ENCODE peak calls at places on chromosome 14, in ten cellular contexts. B is brain microvascular endothelial cell, S is Panc1, A is SK-N-SH, Q is DND-41, T is PC-9, J is cardiac fibroblast, Z is MCF 10A, M is A549, K is dorsolateral prefrontal cortex. V is an unnamed sample.

GRCh38 chr14:36515896-36516718 is 3.9 kb downstream of the NKX2-1 start:
- DNase-seq in B (no peak), S (no peak), A (peak), Q (no peak), T (no peak), J (no peak), Z (no peak), M (no peak), K (no peak), V (no peak)

GRCh38 chr14:97713023-97713422 is 915.8 kb downstream of the VRK1 start:
- DNase-seq in B (no peak), S (peak), A (no peak), Q (no peak), T (no peak), J (no peak), Z (peak), M (no peak), K (no peak), V (peak)

GRCh38 chr14:22040781-22041125 is 367.1 kb upstream of the OR4E1 start:
- DNase-seq in B (no peak), S (no peak), A (no peak), Q (no peak), T (no peak), J (no peak), Z (no peak), M (no peak), K (no peak), V (no peak)

GRCh38 chr14:30957813-30958370 is 67.6 kb upstream of the AP4S1 start:
- DNase-seq in B (no peak), S (no peak), A (no peak), Q (no peak), T (no peak), J (no peak), Z (no peak), M (no peak), K (no peak), V (no peak)

GRCh38 chr14:26218858-26219257 is 379.0 kb downstream of the NOVA1 start:
- DNase-seq in B (no peak), S (no peak), A (no peak), Q (no peak), T (no peak), J (no peak), Z (no peak), M (no peak), K (no peak), V (no peak)

GRCh38 chr14:105878554-105878953 is 352.2 kb downstream of the TMEM121 start:
- DNase-seq in B (no peak), S (no peak), A (no peak), Q (no peak), T (no peak), J (no peak), Z (no peak), M (no peak), K (no peak), V (no peak)

GRCh38 chr14:89303452-89304435 is 113.3 kb downstream of the FOXN3 start:
- DNase-seq in B (peak), S (no peak), A (no peak), Q (no peak), T (no peak), J (peak), Z (peak), M (no peak), K (no peak), V (peak)

GRCh38 chr14:103110681-103111296 is 12.5 kb upstream of the TNFAIP2 start:
- DNase-seq in B (no peak), S (no peak), A (no peak), Q (no peak), T (peak), J (peak), Z (no peak), M (no peak), K (no peak), V (no peak)

GRCh38 chr14:59189281-59189821 is 884 bp downstream of the DAAM1 start:
- DNase-seq in B (peak), S (no peak), A (peak), Q (peak), T (no peak), J (peak), Z (peak), M (peak), K (peak), V (peak)

GRCh38 chr14:90263748-90264449 is 7.5 kb downstream of the PSMC1 start:
- DNase-seq in B (no peak), S (no peak), A (no peak), Q (no peak), T (no peak), J (no peak), Z (no peak), M (no peak), K (no peak), V (no peak)

GRCh38 chr14:22558221-22558913 is 30.7 kb downstream of the DAD1 start:
- DNase-seq in B (no peak), S (no peak), A (no peak), Q (no peak), T (no peak), J (no peak), Z (no peak), M (no peak), K (no peak), V (no peak)

GRCh38 chr14:73461478-73462077 is 3.2 kb upstream of the NUMB start:
- DNase-seq in B (no peak), S (no peak), A (no peak), Q (no peak), T (no peak), J (no peak), Z (no peak), M (no peak), K (no peak), V (no peak)

GRCh38 chr14:67428501-67429031 is 16.6 kb upstream of the PLEK2 start:
- DNase-seq in B (peak), S (no peak), A (no peak), Q (no peak), T (peak), J (peak), Z (peak), M (no peak), K (no peak), V (peak)

GRCh38 chr14:81767266-81767987 is 233.8 kb upstream of the SEL1L start:
- DNase-seq in B (no peak), S (no peak), A (no peak), Q (no peak), T (no peak), J (no peak), Z (no peak), M (no peak), K (no peak), V (no peak)

GRCh38 chr14:53509227-53509822 is 356.2 kb upstream of the DDHD1 start:
- DNase-seq in B (no peak), S (no peak), A (no peak), Q (peak), T (no peak), J (no peak), Z (peak), M (no peak), K (no peak), V (peak)

GRCh38 chr14:30020271-30020670 is 92.6 kb upstream of the PRKD1 start:
- DNase-seq in B (no peak), S (no peak), A (no peak), Q (no peak), T (no peak), J (no peak), Z (no peak), M (no peak), K (no peak), V (no peak)

GRCh38 chr14:89445252-89445973 is 28.4 kb upstream of the FOXN3 start:
- DNase-seq in B (no peak), S (no peak), A (no peak), Q (peak), T (no peak), J (no peak), Z (no peak), M (no peak), K (no peak), V (no peak)

GRCh38 chr14:73503648-73504047 is 12.9 kb downstream of the RIOX1 start:
- DNase-seq in B (peak), S (no peak), A (no peak), Q (no peak), T (no peak), J (no peak), Z (no peak), M (no peak), K (no peak), V (no peak)

GRCh38 chr14:80959448-80960006 is 4.1 kb downstream of the TSHR start:
- DNase-seq in B (no peak), S (no peak), A (no peak), Q (peak), T (no peak), J (no peak), Z (no peak), M (no peak), K (no peak), V (no peak)

GRCh38 chr14:91929700-91930099 is 17.8 kb downstream of the FBLN5 start:
- DNase-seq in B (no peak), S (no peak), A (no peak), Q (no peak), T (no peak), J (peak), Z (no peak), M (no peak), K (no peak), V (peak)

GRCh38 chr14:67240168-67240932 is 885 bp upstream of the PALS1 start:
- DNase-seq in B (peak), S (no peak), A (peak), Q (peak), T (peak), J (peak), Z (peak), M (peak), K (peak), V (peak)

GRCh38 chr14:101004954-101005353 is 101.4 kb upstream of the RTL1 start:
- DNase-seq in B (no peak), S (no peak), A (no peak), Q (no peak), T (no peak), J (peak), Z (no peak), M (no peak), K (no peak), V (no peak)

GRCh38 chr14:39722547-39723273 is 290.5 kb upstream of the FBXO33 start:
- DNase-seq in B (no peak), S (no peak), A (no peak), Q (no peak), T (no peak), J (no peak), Z (no peak), M (no peak), K (no peak), V (no peak)

GRCh38 chr14:82621881-82622450 is 1088.3 kb upstream of the SEL1L start:
- DNase-seq in B (no peak), S (no peak), A (peak), Q (no peak), T (no peak), J (no peak), Z (no peak), M (no peak), K (no peak), V (no peak)

GRCh38 chr14:33596211-33597080 is 354.4 kb downstream of the EGLN3 start:
- DNase-seq in B (no peak), S (no peak), A (peak), Q (no peak), T (no peak), J (no peak), Z (no peak), M (no peak), K (no peak), V (no peak)

DNA sequence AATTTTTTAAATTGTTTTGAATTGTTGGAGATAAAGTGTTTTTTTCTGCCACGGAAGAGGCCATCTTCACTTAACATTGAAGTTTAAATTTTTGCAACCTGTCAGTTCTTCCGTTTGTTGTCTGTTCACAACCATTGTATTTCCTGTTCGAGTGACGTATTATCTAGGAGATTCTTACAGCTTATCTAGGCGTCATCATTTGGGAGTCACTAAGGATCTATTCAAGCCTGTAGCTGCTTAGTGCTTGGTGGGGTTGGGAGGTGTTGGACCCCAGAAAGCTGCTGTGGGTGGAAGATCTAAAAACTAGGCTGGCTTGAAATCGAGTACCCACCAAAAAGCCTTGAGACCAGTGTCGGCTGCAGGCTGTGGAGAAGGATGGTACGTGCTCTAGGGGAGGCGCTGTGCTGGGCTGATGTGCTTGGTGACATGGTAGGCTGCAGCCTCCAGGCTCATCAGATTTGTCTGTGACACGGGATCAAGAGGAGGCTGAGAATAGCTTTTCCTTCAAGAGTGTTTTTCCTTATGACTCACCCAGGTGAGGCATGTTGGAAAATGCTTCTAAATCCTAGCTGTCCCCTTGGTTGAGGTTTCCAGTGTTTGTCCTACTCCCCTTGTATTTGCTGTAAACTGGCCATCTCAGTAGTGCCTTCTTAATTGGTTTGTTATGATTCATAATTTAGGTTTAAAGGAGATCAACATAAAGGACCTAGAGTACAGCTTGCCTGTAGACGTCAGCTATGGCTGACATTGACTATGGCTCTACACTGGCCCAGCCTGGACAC is 57.8 kb downstream of the ATG14 start:
- DNase-seq in B (no peak), S (no peak), A (no peak), Q (no peak), T (no peak), J (no peak), Z (no peak), M (no peak), K (no peak), V (peak)
- TF ChIP-seq CTCF in B (no peak), S (no peak), A (no peak), Q (no peak), T (no peak), J (no peak), Z (no peak), M (no peak), K (no peak), V (no peak)

DNA sequence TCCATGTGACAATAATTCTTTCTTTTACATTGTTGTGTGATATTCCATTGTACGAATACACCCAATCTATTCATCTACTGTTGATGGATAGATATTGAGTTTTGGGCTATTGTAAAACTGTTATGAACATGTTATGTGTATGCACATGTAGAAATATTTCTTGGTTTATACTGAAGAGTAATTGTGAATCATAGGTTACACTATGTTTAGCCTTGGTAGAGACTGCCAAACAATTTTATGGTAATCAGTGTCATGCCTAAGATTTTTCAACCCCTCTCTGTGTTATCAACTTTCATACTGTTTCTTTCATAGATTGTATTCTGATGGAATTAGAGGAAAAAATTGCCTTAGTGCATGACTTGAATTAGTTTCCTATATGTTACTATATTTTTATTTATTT is 39.5 kb downstream of the FRMD6 start:
- DNase-seq in B (no peak), S (no peak), A (no peak), Q (no peak), T (no peak), J (no peak), Z (no peak), M (no peak), K (no peak), V (peak)
- TF ChIP-seq CTCF in B (no peak), S (no peak), A (no peak), Q (no peak), T (no peak), J (no peak), Z (no peak), M (no peak), K (no peak), V (no peak)

DNA sequence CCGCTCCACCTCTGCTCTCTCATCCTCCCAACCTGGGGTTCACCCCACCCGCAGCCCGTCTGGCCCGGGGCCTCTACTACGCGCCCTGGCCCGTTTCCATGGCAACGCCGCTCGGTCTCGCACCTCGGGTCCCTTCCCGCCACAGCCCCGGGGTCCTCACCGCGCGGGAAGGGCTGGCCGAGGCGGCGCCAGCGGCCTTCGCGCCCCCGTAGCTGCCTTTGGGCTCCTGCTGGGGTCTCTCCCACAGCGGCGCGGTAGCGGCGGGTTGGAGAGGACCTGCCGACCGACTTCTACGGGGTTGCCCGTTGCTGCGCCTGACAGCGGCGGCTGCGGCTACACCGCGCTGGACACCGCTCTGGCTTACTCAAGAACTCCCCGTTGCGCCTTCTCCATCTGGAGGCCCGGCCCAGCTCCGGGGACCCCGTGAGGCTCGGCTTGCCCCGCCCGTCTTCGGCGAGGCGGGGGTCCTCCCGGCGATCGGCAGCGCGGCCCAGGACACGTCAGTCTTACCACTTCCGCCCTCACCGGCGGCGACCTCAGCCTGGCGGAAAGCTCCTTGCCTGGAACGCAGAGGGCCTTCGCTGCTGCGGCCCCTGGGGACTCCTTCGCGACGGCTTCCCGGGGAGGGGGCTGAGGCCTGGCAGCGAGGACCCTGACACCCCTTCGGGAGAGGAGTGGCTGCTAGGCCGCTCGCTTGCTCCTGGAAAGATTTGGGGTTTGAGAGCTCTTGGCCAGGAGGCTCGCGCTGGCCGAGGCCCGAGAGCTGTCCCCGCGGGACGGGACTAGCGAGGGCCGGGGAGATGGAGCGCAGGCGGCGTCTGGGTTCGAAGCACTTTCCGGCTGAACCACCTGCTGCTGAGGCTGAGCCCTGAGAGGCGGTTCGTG is at the start of gene TM9SF1:
- DNase-seq in B (peak), S (no peak), A (peak), Q (peak), T (peak), J (peak), Z (peak), M (peak), K (peak), V (peak)
- TF ChIP-seq CTCF in B (no peak), S (no peak), A (no peak), Q (no peak), T (no peak), J (no peak), Z (no peak), M (no peak), K (no peak), V (no peak)

DNA sequence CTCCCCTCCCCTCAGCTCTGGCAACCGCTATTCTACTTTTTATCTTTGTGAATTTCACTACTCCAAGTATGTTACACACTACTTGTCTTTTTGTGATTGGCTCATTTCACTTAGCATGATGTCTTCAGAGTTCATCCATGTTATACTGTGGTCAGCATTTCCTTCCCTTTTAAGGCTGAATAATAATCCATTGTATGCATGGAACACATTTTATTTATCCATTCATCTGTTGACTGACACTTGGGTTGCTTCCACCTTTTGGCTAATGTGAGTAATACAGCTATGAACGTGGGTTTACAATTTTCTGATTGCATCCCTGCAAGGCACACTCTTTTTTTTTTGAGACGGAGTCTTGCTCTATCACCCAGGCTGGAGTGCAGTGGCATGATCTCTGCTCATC is 53.0 kb upstream of the FUT8 start:
- DNase-seq in B (no peak), S (no peak), A (no peak), Q (no peak), T (no peak), J (peak), Z (peak), M (no peak), K (no peak), V (peak)
- TF ChIP-seq CTCF in B (peak), S (no peak), A (peak), Q (peak), T (peak), J (no peak), Z (no peak), M (peak), K (no peak), V (peak)

V was measured in epithelial cell of esophagus.